ENCODE peak calls at places on chromosomes 11 and 22, in ten cellular contexts. V is esophagus squamous epithelium; A is neural crest cell; L is renal cortical epithelial cell; D is activated gamma-delta T cell; Z is cardiac muscle cell; N is frontal cortex; I is amniotic stem cell; H is activated CD4-positive, CD25-positive, alpha-beta regulatory T cell; W is thoracic aorta. S is an unnamed sample.

GRCh38 chr11:92890836-92891235 is 78.6 kb upstream of the MTNR1B start:
- DNase-seq in V (no peak), A (no peak), L (no peak), D (no peak), Z (no peak), N (no peak), I (no peak), H (no peak), W (no peak), S (no peak)

GRCh38 chr22:17241571-17242310 is 22.5 kb upstream of the ADA2 start:
- DNase-seq in V (no peak), A (no peak), L (no peak), D (no peak), Z (no peak), N (no peak), I (no peak), H (no peak), W (no peak), S (no peak)

GRCh38 chr11:45332486-45332934 is 46.4 kb upstream of the SYT13 start:
- DNase-seq in V (no peak), A (peak; percentile 46), L (peak; percentile 35), D (no peak), Z (peak; percentile 67), N (peak; percentile 22), I (peak; percentile 7), H (no peak), W (no peak), S (no peak)

GRCh38 chr11:129814244-129814992 is 1.2 kb upstream of the TMEM45B start:
- DNase-seq in V (no peak), A (no peak), L (no peak), D (no peak), Z (no peak), N (no peak), I (no peak), H (peak; percentile 16), W (no peak), S (no peak)

GRCh38 chr22:36027579-36027959 is 1.1 kb downstream of the RBFOX2 start:
- DNase-seq in V (no peak), A (no peak), L (no peak), D (no peak), Z (no peak), N (peak; percentile 38), I (no peak), H (no peak), W (no peak), S (no peak)

GRCh38 chr11:90318651-90319050 is 95.8 kb upstream of the CHORDC1 start:
- DNase-seq in V (no peak), A (no peak), L (peak; percentile 57), D (no peak), Z (no peak), N (no peak), I (no peak), H (no peak), W (no peak), S (no peak)

GRCh38 chr11:3803726-3804510 is 4.4 kb upstream of the PGAP2 start:
- DNase-seq in V (no peak), A (no peak), L (peak; percentile 77), D (no peak), Z (no peak), N (no peak), I (peak; percentile 17), H (no peak), W (no peak), S (no peak)

GRCh38 chr11:30605036-30605435 is 18.9 kb upstream of the MPPED2 start:
- DNase-seq in V (no peak), A (no peak), L (no peak), D (no peak), Z (no peak), N (no peak), I (no peak), H (no peak), W (no peak), S (no peak)

GRCh38 chr11:123439616-123440015 is 9.5 kb downstream of the GRAMD1B start:
- DNase-seq in V (no peak), A (no peak), L (no peak), D (no peak), Z (no peak), N (no peak), I (no peak), H (no peak), W (no peak), S (no peak)

GRCh38 chr11:34454308-34455032 is 15.7 kb downstream of the CAT start:
- DNase-seq in V (no peak), A (no peak), L (no peak), D (no peak), Z (no peak), N (no peak), I (no peak), H (no peak), W (no peak), S (no peak)

GRCh38 chr11:10302294-10302743 is 2.6 kb upstream of the ADM start:
- DNase-seq in V (no peak), A (no peak), L (no peak), D (no peak), Z (peak; percentile 19), N (no peak), I (no peak), H (no peak), W (no peak), S (no peak)

GRCh38 chr11:122107566-122107965 is 8.4 kb downstream of the BLID start:
- DNase-seq in V (no peak), A (no peak), L (no peak), D (no peak), Z (peak; percentile 69), N (no peak), I (no peak), H (no peak), W (no peak), S (no peak)

GRCh38 chr11:40514124-40514523 is 945.3 kb downstream of the LRRC4C start:
- DNase-seq in V (no peak), A (no peak), L (peak; percentile 96), D (no peak), Z (no peak), N (no peak), I (no peak), H (no peak), W (no peak), S (no peak)

GRCh38 chr11:5366856-5367255 is 15.5 kb downstream of the OR51B6 start:
- DNase-seq in V (no peak), A (no peak), L (no peak), D (no peak), Z (no peak), N (no peak), I (no peak), H (no peak), W (no peak), S (no peak)

GRCh38 chr11:66336234-66337102 is at the start of gene RIN1:
- DNase-seq in V (no peak), A (no peak), L (peak; percentile 97), D (no peak), Z (peak; percentile 58), N (peak; percentile 69), I (peak; percentile 85), H (no peak), W (no peak), S (peak; percentile 81)

S was measured in Panc1.